ENCODE peak calls at places on chromosome 1, in four cellular contexts. A, T, N and G are unnamed samples.

GRCh38 chr1:114803001-114803400 is 22.5 kb upstream of the SIKE1 start:
- DNase-seq in T (no peak), A (no peak), N (peak; percentile 92), G (no peak)

GRCh38 chr1:74785944-74786343 is 53.0 kb downstream of the TYW3 start:
- DNase-seq in A (no peak), T (no peak), N (no peak), G (no peak)

GRCh38 chr1:2314297-2314802 is 77.0 kb downstream of the MORN1 start:
- DNase-seq in T (no peak), A (no peak), N (peak; percentile 61), G (peak; percentile 45)

GRCh38 chr1:11285883-11286734 is 13.1 kb downstream of the UBIAD1 start:
- DNase-seq in T (no peak), A (no peak), N (no peak), G (peak; percentile 9)

GRCh38 chr1:41380195-41380594 is 19.0 kb downstream of the FOXO6 start:
- DNase-seq in A (no peak), N (no peak), T (no peak), G (no peak)

GRCh38 chr1:169287280-169287679 is 80.3 kb downstream of the NME7 start:
- DNase-seq in T (no peak), A (no peak), N (no peak), G (no peak)

GRCh38 chr1:6401673-6402072 is 8.1 kb upstream of the ACOT7 start:
- DNase-seq in A (no peak), T (no peak), N (no peak), G (no peak)

GRCh38 chr1:154288694-154289093 is 16.3 kb downstream of the HAX1 start:
- DNase-seq in N (peak; percentile 38), A (no peak), T (no peak), G (no peak)

GRCh38 chr1:203099121-203099520 is 13.3 kb upstream of the MYOG start:
- DNase-seq in T (no peak), N (no peak), A (peak; percentile 23), G (no peak)

GRCh38 chr1:35539073-35539823 is 18.0 kb downstream of the KIAA0319L start:
- DNase-seq in T (no peak), A (no peak), N (no peak), G (no peak)

GRCh38 chr1:30271401-30272287 is 451.7 kb downstream of the MATN1 start:
- DNase-seq in T (no peak), A (no peak), N (no peak), G (no peak)

GRCh38 chr1:33259879-33260278 is 3.6 kb downstream of the ZNF362 start:
- DNase-seq in T (no peak), A (no peak), N (no peak), G (no peak)

GRCh38 chr1:17539202-17539525 is 334 bp upstream of the ARHGEF10L start:
- DNase-seq in T (no peak), A (no peak), N (no peak), G (no peak)

GRCh38 chr1:226485192-226485591 is 63.4 kb upstream of the STUM start:
- DNase-seq in N (no peak), T (no peak), A (no peak), G (no peak)

GRCh38 chr1:235939488-235939775 is 72.7 kb upstream of the LYST start:
- DNase-seq in T (no peak), A (no peak), N (no peak), G (no peak)

GRCh38 chr1:93774707-93775106 is 93.1 kb upstream of the BCAR3 start:
- DNase-seq in N (no peak), A (no peak), T (no peak), G (no peak)

GRCh38 chr1:20481158-20481617 is 4.8 kb downstream of the CAMK2N1 start:
- DNase-seq in T (no peak), N (peak; percentile 84), A (no peak), G (peak; percentile 56)

GRCh38 chr1:16720403-16721223 is 19.7 kb upstream of the RNU1-4 start:
- DNase-seq in T (no peak), N (no peak), A (peak; percentile 58), G (no peak)

GRCh38 chr1:205316179-205316578 is 5.4 kb downstream of the NUAK2 start:
- DNase-seq in T (no peak), A (no peak), N (peak; percentile 58), G (no peak)

GRCh38 chr1:205950280-205950679 is 7.0 kb upstream of the SLC26A9 start:
- DNase-seq in N (peak; percentile 61), A (no peak), T (no peak), G (no peak)

GRCh38 chr1:177165069-177165439 is 542 bp upstream of the ASTN1 start:
- DNase-seq in T (no peak), N (no peak), A (no peak), G (no peak)

GRCh38 chr1:110718452-110718851 is 43.7 kb upstream of the KCNA3 start:
- DNase-seq in A (no peak), N (no peak), T (no peak), G (no peak)

GRCh38 chr1:110542730-110543129 is 23.8 kb upstream of the KCNA10 start:
- DNase-seq in T (no peak), A (no peak), N (peak; percentile 38), G (peak; percentile 45)

GRCh38 chr1:58829861-58830260 is 46.0 kb upstream of the JUN start:
- DNase-seq in N (peak; percentile 48), T (no peak), A (no peak), G (no peak)